ENCODE peak calls at places on chromosomes 12 and 14, in ten cellular contexts. I is activated CD8-positive, alpha-beta memory T cell treated with anti-CD3 and anti-CD28 coated beads, Interleukin-2, amount 50 U/mL, for 4 hours; P is left kidney; T is BJ; V is HCT116; M is C1 segment of cervical spinal cord; U is NCI-H1417; H is nephron progenitor cell; Q is NCI-H2029; O is heart right ventricle. W is an unnamed sample.

GRCh38 chr14:20356422-20356821 is 13.0 kb downstream of the PARP2 start:
- DNase-seq in I (no peak), P (no peak), T (no peak), V (no peak), M (no peak), U (no peak), H (no peak), Q (no peak), O (no peak), W (no peak)

GRCh38 chr12:130579231-130579630 is 136.9 kb downstream of the RIMBP2 start:
- DNase-seq in I (no peak), P (no peak), T (no peak), V (no peak), M (no peak), U (no peak), H (no peak), Q (no peak), O (no peak), W (no peak)

GRCh38 chr12:79183946-79184345 is 319.4 kb downstream of the SYT1 start:
- DNase-seq in I (no peak), P (no peak), T (no peak), V (no peak), M (no peak), U (no peak), H (no peak), Q (no peak), O (no peak), W (no peak)

GRCh38 chr12:105523164-105524057 is 192.9 kb downstream of the C12orf75 start:
- DNase-seq in I (no peak), P (peak; percentile 87), T (peak; percentile 79), V (no peak), M (no peak), U (no peak), H (peak; percentile 67), Q (no peak), O (peak; percentile 83), W (no peak)

GRCh38 chr14:30295980-30296379 is 263.0 kb upstream of the G2E3 start:
- DNase-seq in I (no peak), P (no peak), T (no peak), V (no peak), M (no peak), U (peak; percentile 68), H (no peak), Q (no peak), O (no peak), W (no peak)

GRCh38 chr12:132030367-132031038 is 80.8 kb downstream of the EP400 start:
- DNase-seq in I (no peak), P (no peak), T (no peak), V (no peak), M (peak; percentile 31), U (no peak), H (no peak), Q (no peak), O (peak; percentile 69), W (no peak)

GRCh38 chr12:126569706-126570105 is 1504.5 kb downstream of the AACS start:
- DNase-seq in I (no peak), P (peak; percentile 12), T (no peak), V (no peak), M (no peak), U (no peak), H (no peak), Q (no peak), O (no peak), W (no peak)

GRCh38 chr12:51020448-51021182 is 5.6 kb downstream of the SLC11A2 start:
- DNase-seq in I (no peak), P (no peak), T (no peak), V (no peak), M (no peak), U (peak; percentile 14), H (no peak), Q (no peak), O (no peak), W (no peak)

GRCh38 chr12:110501378-110501721 is 561 bp downstream of the VPS29 start:
- DNase-seq in I (no peak), P (peak; percentile 70), T (no peak), V (no peak), M (no peak), U (no peak), H (peak; percentile 31), Q (peak; percentile 71), O (no peak), W (peak; percentile 23)

GRCh38 chr12:124097681-124098080 is 124.7 kb downstream of the ZNF664 start:
- DNase-seq in I (no peak), P (peak; percentile 74), T (no peak), V (no peak), M (no peak), U (no peak), H (no peak), Q (no peak), O (no peak), W (no peak)

W was measured in CD4-positive, alpha-beta T cell.